ENCODE peak calls at places on chromosomes 13 and 19, in four cellular contexts. N is activated CD4-positive, alpha-beta memory T cell treated with anti-CD3 and anti-CD28 coated beads, Interleukin-2, amount 10 ng/mL, durations not matched to agents 7 days and 5 days; F is bronchial epithelial cell; G is left cardiac atrium. O is an unnamed sample.

GRCh38 chr13:43087960-43088580 is 64.7 kb downstream of the DNAJC15 start:
- DNase-seq in G (no peak), F (peak), N (no peak), O (no peak)

GRCh38 chr13:30870049-30870884 is 35.8 kb upstream of the MEDAG start:
- DNase-seq in N (peak), G (peak), F (peak), O (no peak)

GRCh38 chr19:46963093-46963734 is 56.4 kb upstream of the NPAS1 start:
- DNase-seq in G (no peak), N (peak), F (no peak), O (no peak)

GRCh38 chr13:75566658-75567057 is 17.1 kb downstream of the UCHL3 start:
- DNase-seq in N (no peak), G (no peak), F (peak), O (no peak)

GRCh38 chr19:11921852-11922495 is 2.9 kb upstream of the ZNF700 start:
- DNase-seq in G (no peak), F (no peak), N (no peak), O (no peak)

GRCh38 chr13:42747399-42747873 is 33.9 kb upstream of the FAM216B start:
- DNase-seq in N (no peak), F (peak), G (no peak), O (peak)

GRCh38 chr13:113917096-113917495 is 53.2 kb upstream of the GAS6 start:
- DNase-seq in G (no peak), N (peak), F (no peak), O (no peak)

GRCh38 chr13:33678906-33679657 is 138.9 kb upstream of the RFC3 start:
- DNase-seq in G (peak), F (peak), N (peak), O (no peak)

GRCh38 chr13:38024431-38024830 is 154.9 kb upstream of the TRPC4 start:
- DNase-seq in G (no peak), N (no peak), F (peak), O (no peak)

GRCh38 chr13:98172570-98173405 is 4.3 kb downstream of the RNF113B start:
- DNase-seq in N (no peak), F (no peak), G (no peak), O (no peak)

GRCh38 chr13:40615619-40616018 is 50.8 kb downstream of the FOXO1 start:
- DNase-seq in F (no peak), G (no peak), N (no peak), O (no peak)

GRCh38 chr19:37979547-37980082 is 72.6 kb downstream of the SIPA1L3 start:
- DNase-seq in F (peak), N (no peak), G (no peak), O (peak)

GRCh38 chr13:40251343-40252032 is 415.0 kb downstream of the FOXO1 start:
- DNase-seq in G (no peak), N (no peak), F (peak), O (peak)

GRCh38 chr19:5665781-5666513 is 14.4 kb downstream of the MICOS13 start:
- DNase-seq in F (peak), N (no peak), G (no peak), O (no peak)

GRCh38 chr13:34070006-34070405 is 252.1 kb downstream of the RFC3 start:
- DNase-seq in N (no peak), G (no peak), F (peak), O (peak)

GRCh38 chr19:17757125-17757524 is 5.8 kb downstream of the FCHO1 start:
- DNase-seq in N (no peak), G (peak), F (peak), O (peak)

GRCh38 chr19:10021446-10021845 is 8.2 kb downstream of the RDH8 start:
- DNase-seq in F (no peak), N (no peak), G (no peak), O (no peak)

GRCh38 chr13:46136688-46137087 is 31.9 kb upstream of the CPB2 start:
- DNase-seq in G (no peak), N (no peak), F (no peak), O (no peak)